ENCODE peak calls at places on chromosomes 7 and 10, in six cellular contexts. G, W, U, M, D and B are unnamed samples.

GRCh38 chr10:50396491-50397311 is 145.4 kb upstream of the ASAH2 start:
- DNase-seq in M (no peak), U (peak), D (no peak), G (peak), W (no peak), B (no peak)

GRCh38 chr10:113939212-113939860 is 84.9 kb downstream of the NHLRC2 start:
- DNase-seq in D (no peak), U (no peak), M (no peak), G (no peak), W (no peak), B (no peak)

GRCh38 chr10:110279062-110279986 is 25.4 kb downstream of the SMNDC1 start:
- DNase-seq in M (peak), G (peak), U (peak), D (peak), W (peak), B (peak)

GRCh38 chr7:28853834-28854749 is 104.0 kb downstream of the TRIL start:
- DNase-seq in W (peak), D (peak), U (peak), G (peak), M (no peak), B (peak)

GRCh38 chr10:119502214-119502613 is 40.3 kb downstream of the RGS10 start:
- DNase-seq in G (no peak), M (no peak), D (no peak), U (no peak), W (no peak), B (no peak)

GRCh38 chr10:76150139-76150885 is 718.9 kb downstream of the LRMDA start:
- DNase-seq in M (no peak), U (peak), G (no peak), D (no peak), W (peak), B (no peak)

GRCh38 chr7:2132243-2132642 is 100.5 kb downstream of the MAD1L1 start:
- DNase-seq in U (no peak), G (no peak), D (no peak), M (no peak), W (no peak), B (no peak)

GRCh38 chr7:134476044-134476443 is 17.1 kb upstream of the AKR1B1 start:
- DNase-seq in M (no peak), D (no peak), G (no peak), U (no peak), W (no peak), B (no peak)

GRCh38 chr10:31467791-31468535 is 148.9 kb downstream of the ZEB1 start:
- DNase-seq in W (peak), U (no peak), D (no peak), G (peak), M (no peak), B (no peak)

GRCh38 chr10:27625452-27626345 is 119.9 kb downstream of the MKX start:
- DNase-seq in U (peak), G (no peak), W (no peak), D (no peak), M (no peak), B (no peak)

GRCh38 chr7:142714375-142714774 is 34.9 kb upstream of the PRSS1 start:
- DNase-seq in D (peak), W (no peak), M (no peak), G (no peak), U (no peak), B (no peak)

GRCh38 chr7:105388373-105389089 is at the start of gene SRPK2:
- DNase-seq in D (peak), M (no peak), U (peak), G (peak), W (peak), B (peak)

GRCh38 chr10:50624866-50625491 is 1.2 kb upstream of the SGMS1 start:
- DNase-seq in W (peak), G (peak), D (peak), U (peak), M (no peak), B (peak)